ENCODE peak calls at places on chromosomes 3 and 15, in six cellular contexts. F, J, M, C, D and S are unnamed samples.

GRCh38 chr3:8625991-8626390 is 18.6 kb downstream of the SSUH2 start:
- DNase-seq in F (no peak), J (peak), M (peak), C (no peak), D (no peak), S (no peak)

GRCh38 chr15:61421938-61422337 is 192.8 kb upstream of the RORA start:
- DNase-seq in F (no peak), J (no peak), M (no peak), C (no peak), D (no peak), S (no peak)

GRCh38 chr3:127492426-127492825 is 98.1 kb downstream of the TPRA1 start:
- DNase-seq in F (no peak), J (no peak), M (no peak), C (no peak), D (no peak), S (no peak)

GRCh38 chr3:42012935-42013651 is 51.2 kb upstream of the ULK4 start:
- DNase-seq in F (peak), J (peak), M (peak), C (no peak), D (peak), S (no peak)

GRCh38 chr15:72923304-72923703 is 129.0 kb upstream of the NEO1 start:
- DNase-seq in F (no peak), J (no peak), M (no peak), C (no peak), D (no peak), S (no peak)

GRCh38 chr3:14460342-14461005 is 58.1 kb downstream of the SLC6A6 start:
- DNase-seq in F (peak), J (peak), M (peak), C (peak), D (no peak), S (no peak)

GRCh38 chr3:119673875-119674274 is 3.3 kb downstream of the COX17 start:
- DNase-seq in F (no peak), J (no peak), M (no peak), C (no peak), D (no peak), S (no peak)

GRCh38 chr15:38818156-38818745 is 253.6 kb upstream of the RASGRP1 start:
- DNase-seq in F (no peak), J (no peak), M (no peak), C (no peak), D (no peak), S (no peak)

GRCh38 chr3:122691195-122691594 is 10.6 kb downstream of the PARP14 start:
- DNase-seq in F (no peak), J (peak), M (no peak), C (no peak), D (no peak), S (no peak)

GRCh38 chr15:58396181-58396580 is 35.6 kb upstream of the LIPC start:
- DNase-seq in F (no peak), J (peak), M (no peak), C (peak), D (no peak), S (peak)

GRCh38 chr15:42149493-42150245 is 6.8 kb downstream of the PLA2G4F start:
- DNase-seq in F (no peak), J (no peak), M (peak), C (no peak), D (peak), S (no peak)

GRCh38 chr3:143608966-143609365 is 239.3 kb downstream of the SLC9A9 start:
- DNase-seq in F (no peak), J (peak), M (no peak), C (peak), D (no peak), S (no peak)

GRCh38 chr3:52220380-52221026 is 4.9 kb downstream of the TLR9 start:
- DNase-seq in F (peak), J (peak), M (peak), C (no peak), D (peak), S (no peak)

GRCh38 chr3:132209860-132210259 is 107.3 kb upstream of the ACP3 start:
- DNase-seq in F (no peak), J (no peak), M (no peak), C (no peak), D (no peak), S (no peak)

GRCh38 chr3:133475245-133476010 is 75.6 kb downstream of the BFSP2 start:
- DNase-seq in F (no peak), J (no peak), M (no peak), C (no peak), D (no peak), S (peak)

GRCh38 chr3:153339065-153339464 is 177.0 kb downstream of the RAP2B start:
- DNase-seq in F (no peak), J (no peak), M (no peak), C (no peak), D (no peak), S (no peak)

GRCh38 chr15:78149805-78150751 is 916 bp downstream of the IDH3A start:
- DNase-seq in F (no peak), J (peak), M (no peak), C (no peak), D (peak), S (no peak)

GRCh38 chr15:54594115-54594514 is 602.6 kb downstream of the RSL24D1 start:
- DNase-seq in F (no peak), J (no peak), M (no peak), C (no peak), D (no peak), S (no peak)

GRCh38 chr3:104628185-104628789 is 738.4 kb upstream of the ALCAM start:
- DNase-seq in F (no peak), J (peak), M (no peak), C (no peak), D (no peak), S (peak)

GRCh38 chr3:186930143-186930638 is at the start of gene ST6GAL1:
- DNase-seq in F (peak), J (peak), M (peak), C (no peak), D (peak), S (no peak)

GRCh38 chr3:76474632-76475031 is 565.3 kb upstream of the ROBO2 start:
- DNase-seq in F (no peak), J (no peak), M (no peak), C (no peak), D (no peak), S (no peak)

GRCh38 chr3:46360904-46361303 is 7.0 kb downstream of the CCR2 start:
- DNase-seq in F (peak), J (no peak), M (no peak), C (no peak), D (no peak), S (no peak)

GRCh38 chr3:185656321-185656840 is 70.3 kb downstream of the SENP2 start:
- DNase-seq in F (peak), J (peak), M (peak), C (peak), D (peak), S (peak)

GRCh38 chr15:27826411-27826810 is 272.7 kb downstream of the OCA2 start:
- DNase-seq in F (no peak), J (no peak), M (no peak), C (no peak), D (no peak), S (no peak)

GRCh38 chr15:80989110-80989517 is 505 bp downstream of the MESD start:
- DNase-seq in F (no peak), J (no peak), M (no peak), C (no peak), D (no peak), S (no peak)

GRCh38 chr15:41487802-41488201 is 5.9 kb upstream of the ITPKA start:
- DNase-seq in F (no peak), J (no peak), M (no peak), C (no peak), D (no peak), S (no peak)

GRCh38 chr15:86526938-86527735 is 447.5 kb downstream of the AGBL1 start:
- DNase-seq in F (no peak), J (no peak), M (no peak), C (no peak), D (no peak), S (no peak)

GRCh38 chr3:152402698-152403456 is 134.1 kb downstream of the MBNL1 start:
- DNase-seq in F (no peak), J (no peak), M (no peak), C (no peak), D (no peak), S (no peak)

GRCh38 chr15:29631076-29632070 is 190.9 kb downstream of the TJP1 start:
- DNase-seq in F (no peak), J (no peak), M (no peak), C (no peak), D (no peak), S (no peak)

GRCh38 chr3:100063929-100064461 is 50.3 kb downstream of the FILIP1L start:
- DNase-seq in F (no peak), J (peak), M (no peak), C (no peak), D (no peak), S (no peak)

GRCh38 chr15:46088486-46089437 is 453.9 kb downstream of the SQOR start:
- DNase-seq in F (no peak), J (peak), M (no peak), C (no peak), D (no peak), S (peak)

GRCh38 chr3:71725279-71725991 is at the start of gene EIF4E3:
- DNase-seq in F (peak), J (peak), M (no peak), C (no peak), D (peak), S (no peak)

GRCh38 chr15:31758126-31758525 is 272.2 kb upstream of the CHRNA7 start:
- DNase-seq in F (peak), J (peak), M (no peak), C (no peak), D (no peak), S (no peak)

GRCh38 chr3:116963802-116964201 is 254.2 kb downstream of the TUSC7 start:
- DNase-seq in F (no peak), J (no peak), M (no peak), C (no peak), D (no peak), S (no peak)

GRCh38 chr3:37025562-37026335 is 32.4 kb downstream of the MLH1 start:
- DNase-seq in F (no peak), J (no peak), M (no peak), C (no peak), D (no peak), S (no peak)

GRCh38 chr3:88219138-88219792 is 69.5 kb downstream of the C3orf38 start:
- DNase-seq in F (no peak), J (peak), M (no peak), C (no peak), D (no peak), S (no peak)

GRCh38 chr15:44029940-44030568 is 165.0 kb downstream of the FRMD5 start:
- DNase-seq in F (no peak), J (peak), M (no peak), C (no peak), D (no peak), S (peak)

GRCh38 chr3:63228677-63229076 is 49.4 kb upstream of the SYNPR start:
- DNase-seq in F (no peak), J (peak), M (no peak), C (no peak), D (no peak), S (peak)

GRCh38 chr15:55917881-55918296 is 75.5 kb downstream of the NEDD4 start:
- DNase-seq in F (no peak), J (peak), M (no peak), C (peak), D (no peak), S (peak)
- TF ChIP-seq CTCF in F (peak), J (peak), M (peak), C (peak), D (no peak), S (peak)

DNA sequence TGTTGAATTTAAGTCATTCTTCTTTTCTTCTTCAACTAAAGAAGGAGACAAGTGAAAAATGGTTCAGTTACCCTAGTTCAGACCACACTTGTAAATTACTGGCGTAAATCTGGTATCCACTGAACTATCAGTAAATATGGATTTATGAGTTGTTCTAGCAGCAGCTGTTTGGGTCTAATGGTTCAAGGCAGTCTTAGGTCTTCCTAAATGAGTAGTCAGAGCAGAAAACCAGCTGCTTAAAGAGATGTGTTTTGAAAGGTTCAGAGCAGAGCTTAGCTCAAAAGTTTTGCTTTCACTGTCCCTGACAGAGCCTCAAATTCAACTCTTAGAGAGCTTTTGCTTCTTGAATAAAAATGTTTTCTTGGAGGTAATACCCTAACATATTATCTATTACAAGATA is 5.5 kb downstream of the VGLL3 start:
- DNase-seq in F (no peak), J (no peak), M (no peak), C (no peak), D (no peak), S (no peak)
- H3K4me3 ChIP-seq in F (peak), J (no peak), M (no peak), C (peak), D (peak), S (no peak)

GRCh38 chr15:73962409-73962808 is 29.7 kb downstream of the STOML1 start:
- DNase-seq in F (no peak), J (no peak), M (no peak), C (no peak), D (no peak), S (no peak)

GRCh38 chr15:73965730-73966103 is 26.4 kb downstream of the STOML1 start:
- DNase-seq in F (no peak), J (no peak), M (no peak), C (no peak), D (no peak), S (no peak)

GRCh38 chr15:73964736-73965093 is 27.4 kb downstream of the STOML1 start:
- DNase-seq in F (peak), J (peak), M (peak), C (no peak), D (peak), S (no peak)

GRCh38 chr15:73968461-73968860 is 23.6 kb downstream of the STOML1 start:
- DNase-seq in F (no peak), J (no peak), M (no peak), C (no peak), D (no peak), S (no peak)

DNA sequence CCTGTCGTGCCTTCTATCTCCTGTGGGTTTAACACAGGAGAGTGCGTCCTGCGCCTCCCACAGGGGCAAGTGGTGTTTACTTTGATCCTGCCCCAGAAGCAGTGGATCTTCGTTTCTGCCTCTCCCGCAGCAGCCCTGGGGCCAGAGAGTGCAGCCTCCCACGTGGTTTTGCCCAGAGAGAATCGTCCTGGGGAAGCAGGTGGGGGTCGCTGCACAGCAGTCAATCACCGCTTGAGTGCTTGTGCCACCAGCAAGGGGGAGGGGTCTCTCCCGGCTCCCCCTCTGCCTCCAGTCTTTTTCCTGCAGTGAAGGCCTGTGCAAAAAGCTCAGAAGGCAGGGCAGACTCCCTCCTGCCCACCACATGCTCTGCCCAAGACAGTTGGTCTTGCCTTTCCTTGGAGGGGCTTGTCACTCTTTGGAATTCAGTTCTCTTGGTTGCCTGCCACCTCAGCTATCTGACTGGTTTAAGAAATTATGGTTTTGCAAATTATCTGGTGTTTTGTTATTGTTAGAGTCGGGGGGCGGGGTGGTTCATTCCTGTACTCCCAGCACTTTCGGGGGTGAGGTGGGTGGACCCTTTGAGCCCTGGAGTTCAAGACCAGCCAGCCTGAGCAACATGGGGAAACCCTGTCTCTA is 26.9 kb downstream of the STOML1 start:
- DNase-seq in F (no peak), J (no peak), M (peak), C (no peak), D (no peak), S (no peak)
- TF ChIP-seq CTCF in F (no peak), J (no peak), M (no peak), C (no peak), D (no peak), S (no peak)

GRCh38 chr15:85496146-85496545 is 115.7 kb downstream of the AKAP13 start:
- DNase-seq in F (no peak), J (no peak), M (no peak), C (no peak), D (no peak), S (no peak)
- H3K4me3 ChIP-seq in F (no peak), J (no peak), M (no peak), C (no peak), D (no peak), S (no peak)

GRCh38 chr3:188349276-188349962 is 195.5 kb downstream of the LPP start:
- DNase-seq in F (no peak), J (peak), M (no peak), C (no peak), D (no peak), S (no peak)
- TF ChIP-seq CTCF in F (no peak), J (peak), M (no peak), C (no peak), D (no peak), S (peak)

GRCh38 chr15:48385431-48385830 is 54.2 kb downstream of the DUT start:
- DNase-seq in F (no peak), J (peak), M (no peak), C (peak), D (peak), S (no peak)
- H3K4me3 ChIP-seq in F (no peak), J (no peak), M (no peak), C (no peak), D (no peak), S (no peak)